ENCODE peak calls at places on chromosomes 7 and 10, in nine cellular contexts. K is COR-L47; Q is posterior vena cava; U is tibial nerve; O is RCC 7860; S is activated CD4-positive, alpha-beta T cell treated with anti-CD3 and anti-CD28 coated beads, Interleukin-2, amount 10 ng/mL, durations not matched to agents 7 days and 5 days; V is astrocyte of the spinal cord; G is activated T-cell treated with anti-CD3 and anti-CD28 coated beads, Interleukin-2, amount 50 U/mL, for 72 hours; M is stimulated activated CD4-positive, alpha-beta T cell treated with anti-CD3 and anti-CD28 coated beads, Interleukin-4, amount 100 ng/mL, for 48 hours. D is an unnamed sample.

GRCh38 chr10:78937800-78938694 is 130.7 kb upstream of the ZMIZ1 start:
- DNase-seq in K (no peak), Q (no peak), U (no peak), O (no peak), S (peak), V (no peak), G (peak), M (no peak), D (no peak)

GRCh38 chr10:110269641-110270318 is 34.9 kb downstream of the SMNDC1 start:
- DNase-seq in K (no peak), Q (no peak), U (peak), O (no peak), S (peak), V (peak), G (no peak), M (no peak), D (no peak)

GRCh38 chr10:21257191-21257590 is 268.3 kb downstream of the SKIDA1 start:
- DNase-seq in K (no peak), Q (no peak), U (no peak), O (no peak), S (no peak), V (no peak), G (no peak), M (no peak), D (no peak)

GRCh38 chr7:50421043-50421442 is 29.1 kb downstream of the FIGNL1 start:
- DNase-seq in K (no peak), Q (no peak), U (no peak), O (no peak), S (no peak), V (no peak), G (no peak), M (no peak), D (no peak)

GRCh38 chr10:22599048-22599561 is 115.3 kb downstream of the PIP4K2A start:
- DNase-seq in K (no peak), Q (no peak), U (no peak), O (peak), S (no peak), V (peak), G (no peak), M (no peak), D (no peak)

GRCh38 chr10:97061423-97061822 is 124.3 kb downstream of the SLIT1 start:
- DNase-seq in K (no peak), Q (no peak), U (no peak), O (no peak), S (no peak), V (no peak), G (no peak), M (no peak), D (no peak)

GRCh38 chr7:93715234-93715633 is 140.7 kb upstream of the CALCR start:
- DNase-seq in K (no peak), Q (peak), U (peak), O (peak), S (peak), V (peak), G (peak), M (no peak), D (peak)

GRCh38 chr7:47218378-47219176 is 363.3 kb downstream of the TNS3 start:
- DNase-seq in K (no peak), Q (no peak), U (no peak), O (no peak), S (no peak), V (no peak), G (no peak), M (no peak), D (no peak)

GRCh38 chr7:522071-522937 is 2.7 kb upstream of the PDGFA start:
- DNase-seq in K (peak), Q (no peak), U (peak), O (no peak), S (peak), V (peak), G (peak), M (no peak), D (no peak)

GRCh38 chr7:97004931-97005763 is at the start of gene DLX6:
- DNase-seq in K (peak), Q (peak), U (no peak), O (no peak), S (no peak), V (no peak), G (peak), M (no peak), D (peak)

GRCh38 chr10:128043259-128044045 is 82.8 kb downstream of the MKI67 start:
- DNase-seq in K (no peak), Q (peak), U (no peak), O (no peak), S (no peak), V (no peak), G (no peak), M (no peak), D (no peak)

GRCh38 chr7:27690649-27691048 is 28.0 kb upstream of the HIBADH start:
- DNase-seq in K (no peak), Q (no peak), U (no peak), O (no peak), S (no peak), V (no peak), G (no peak), M (no peak), D (no peak)

GRCh38 chr10:125144693-125145623 is 15.4 kb downstream of the CTBP2 start:
- DNase-seq in K (no peak), Q (no peak), U (no peak), O (no peak), S (no peak), V (no peak), G (no peak), M (no peak), D (no peak)

GRCh38 chr7:74379938-74380337 is 73.8 kb upstream of the GTF2IRD1 start:
- DNase-seq in K (no peak), Q (no peak), U (no peak), O (no peak), S (no peak), V (no peak), G (no peak), M (no peak), D (no peak)

GRCh38 chr7:107501593-107501992 is 31.7 kb downstream of the GPR22 start:
- DNase-seq in K (peak), Q (no peak), U (no peak), O (no peak), S (peak), V (peak), G (peak), M (no peak), D (no peak)

GRCh38 chr10:71980181-71981023 is 16.2 kb downstream of the CHST3 start:
- DNase-seq in K (no peak), Q (no peak), U (no peak), O (no peak), S (no peak), V (no peak), G (no peak), M (no peak), D (no peak)

GRCh38 chr7:107327986-107328569 is 141.8 kb upstream of the GPR22 start:
- DNase-seq in K (no peak), Q (no peak), U (no peak), O (no peak), S (no peak), V (peak), G (no peak), M (no peak), D (no peak)

GRCh38 chr7:152859781-152860191 is 100.2 kb downstream of the ACTR3B start:
- DNase-seq in K (no peak), Q (no peak), U (no peak), O (peak), S (no peak), V (no peak), G (no peak), M (no peak), D (no peak)

GRCh38 chr10:12973149-12973718 is 28.3 kb downstream of the CCDC3 start:
- DNase-seq in K (no peak), Q (no peak), U (no peak), O (no peak), S (no peak), V (no peak), G (no peak), M (no peak), D (no peak)

GRCh38 chr10:119495061-119495505 is 47.4 kb downstream of the RGS10 start:
- DNase-seq in K (no peak), Q (no peak), U (no peak), O (no peak), S (no peak), V (no peak), G (no peak), M (no peak), D (no peak)

GRCh38 chr10:112307631-112308502 is 24.7 kb downstream of the TECTB start:
- DNase-seq in K (no peak), Q (no peak), U (no peak), O (peak), S (peak), V (peak), G (peak), M (peak), D (no peak)

GRCh38 chr10:28891058-28891713 is 213.9 kb downstream of the BAMBI start:
- DNase-seq in K (no peak), Q (no peak), U (no peak), O (no peak), S (no peak), V (no peak), G (no peak), M (no peak), D (no peak)

GRCh38 chr7:128763541-128763940 is 12.1 kb downstream of the OPN1SW start:
- DNase-seq in K (no peak), Q (no peak), U (no peak), O (no peak), S (no peak), V (no peak), G (no peak), M (no peak), D (no peak)